ENCODE peak calls at places on chromosomes 11 and 22, in eight cellular contexts. N is HFFc6; Q is tibial nerve; T is activated CD8-positive, alpha-beta T cell treated with anti-CD3 and anti-CD28 coated beads for 36 hours; C is PC-3; X is spleen; A is AG10803; F is fibroblast of mammary gland. G is an unnamed sample.

GRCh38 chr22:45584121-45584570 is 81.5 kb downstream of the FBLN1 start:
- DNase-seq in N (peak), Q (no peak), T (no peak), C (no peak), X (no peak), A (peak), F (peak), G (no peak)

GRCh38 chr22:37801946-37802309 is 5.8 kb upstream of the GCAT start:
- DNase-seq in N (no peak), Q (no peak), T (no peak), C (no peak), X (no peak), A (no peak), F (no peak), G (no peak)

GRCh38 chr11:67384851-67385366 is 6.9 kb upstream of the RAD9A start:
- DNase-seq in N (peak), Q (no peak), T (no peak), C (peak), X (no peak), A (peak), F (peak), G (no peak)

GRCh38 chr11:28569099-28569498 is 460.9 kb downstream of the METTL15 start:
- DNase-seq in N (no peak), Q (no peak), T (no peak), C (no peak), X (no peak), A (no peak), F (no peak), G (no peak)

GRCh38 chr11:64331569-64332371 is 8.2 kb upstream of the CCDC88B start:
- DNase-seq in N (peak), Q (no peak), T (peak), C (peak), X (peak), A (peak), F (peak), G (no peak)

GRCh38 chr11:16945671-16946469 is 68.3 kb downstream of the PLEKHA7 start:
- DNase-seq in N (peak), Q (no peak), T (peak), C (peak), X (peak), A (peak), F (peak), G (no peak)

GRCh38 chr11:12007769-12008737 is at the start of gene DKK3:
- DNase-seq in N (peak), Q (no peak), T (peak), C (no peak), X (no peak), A (peak), F (no peak), G (no peak)

GRCh38 chr11:3865388-3866193 is 10.1 kb downstream of the STIM1 start:
- DNase-seq in N (peak), Q (no peak), T (no peak), C (peak), X (no peak), A (peak), F (peak), G (no peak)

GRCh38 chr11:48025293-48025982 is 45.1 kb downstream of the PTPRJ start:
- DNase-seq in N (no peak), Q (no peak), T (no peak), C (no peak), X (peak), A (no peak), F (no peak), G (no peak)

GRCh38 chr11:11588890-11589289 is 32.9 kb downstream of the GALNT18 start:
- DNase-seq in N (no peak), Q (no peak), T (no peak), C (no peak), X (no peak), A (no peak), F (no peak), G (peak)

GRCh38 chr11:35553831-35554230 is 28.4 kb upstream of the PAMR1 start:
- DNase-seq in N (peak), Q (no peak), T (no peak), C (peak), X (no peak), A (peak), F (peak), G (no peak)

GRCh38 chr22:17257091-17257490 is 37.9 kb upstream of the ADA2 start:
- DNase-seq in N (no peak), Q (no peak), T (no peak), C (no peak), X (no peak), A (no peak), F (no peak), G (no peak)

GRCh38 chr11:29780756-29781155 is 236.1 kb downstream of the KCNA4 start:
- DNase-seq in N (no peak), Q (no peak), T (no peak), C (no peak), X (no peak), A (no peak), F (no peak), G (no peak)

GRCh38 chr11:12052676-12053605 is 44.5 kb upstream of the DKK3 start:
- DNase-seq in N (no peak), Q (no peak), T (peak), C (no peak), X (no peak), A (no peak), F (peak), G (no peak)

GRCh38 chr11:36027731-36028130 is 83.9 kb downstream of the LDLRAD3 start:
- DNase-seq in N (no peak), Q (no peak), T (no peak), C (no peak), X (no peak), A (no peak), F (no peak), G (no peak)

GRCh38 chr11:125071408-125071807 is 8.3 kb downstream of the SLC37A2 start:
- DNase-seq in N (no peak), Q (no peak), T (no peak), C (peak), X (peak), A (no peak), F (no peak), G (no peak)

GRCh38 chr11:2883717-2884423 is 1.7 kb downstream of the CDKN1C start:
- DNase-seq in N (no peak), Q (no peak), T (no peak), C (no peak), X (no peak), A (no peak), F (no peak), G (no peak)

GRCh38 chr11:6615882-6616585 is 3.2 kb downstream of the TPP1 start:
- DNase-seq in N (peak), Q (no peak), T (no peak), C (no peak), X (peak), A (no peak), F (peak), G (no peak)

GRCh38 chr22:43889366-43890253 is 2.2 kb downstream of the PNPLA5 start:
- DNase-seq in N (peak), Q (no peak), T (no peak), C (peak), X (peak), A (peak), F (peak), G (no peak)

GRCh38 chr22:43890901-43891331 is 897 bp downstream of the PNPLA5 start:
- DNase-seq in N (no peak), Q (no peak), T (no peak), C (no peak), X (peak), A (no peak), F (no peak), G (no peak)

GRCh38 chr22:43892183-43892894 is 526 bp upstream of the PNPLA5 start:
- DNase-seq in N (no peak), Q (no peak), T (no peak), C (no peak), X (peak), A (no peak), F (no peak), G (no peak)

GRCh38 chr22:43893266-43893665 is 1.5 kb upstream of the PNPLA5 start:
- DNase-seq in N (no peak), Q (no peak), T (no peak), C (no peak), X (peak), A (no peak), F (no peak), G (no peak)

GRCh38 chr22:43891360-43892182 is at the start of gene PNPLA5:
- DNase-seq in N (no peak), Q (no peak), T (peak), C (no peak), X (peak), A (no peak), F (peak), G (no peak)
- TF ChIP-seq CTCF in N (no peak), Q (no peak), T (no peak), C (no peak), X (no peak), A (no peak), F (no peak), G (no peak)

DNA sequence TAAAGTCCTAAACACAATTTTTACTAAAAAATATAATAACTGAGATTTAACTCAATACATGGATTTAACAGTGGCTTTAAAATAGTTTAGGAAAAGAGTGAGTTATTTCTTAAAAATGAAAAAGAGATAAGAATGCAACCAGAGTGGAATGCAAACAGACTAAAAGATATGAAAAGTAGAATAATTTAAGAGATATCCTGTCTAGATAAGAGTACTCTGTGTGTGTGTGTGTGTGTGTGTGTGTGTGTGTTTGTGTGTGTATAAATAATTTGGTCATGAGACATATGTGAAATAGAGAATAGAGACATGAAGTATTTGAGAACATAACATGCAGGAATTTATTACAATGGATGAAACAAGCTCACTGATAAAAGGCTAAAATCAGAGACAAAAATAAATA is 986.9 kb upstream of the CHORDC1 start:
- DNase-seq in N (no peak), Q (no peak), T (no peak), C (no peak), X (no peak), A (no peak), F (no peak), G (no peak)
- TF ChIP-seq CTCF in N (no peak), Q (no peak), T (no peak), C (no peak), X (no peak), A (no peak), F (no peak), G (no peak)

DNA sequence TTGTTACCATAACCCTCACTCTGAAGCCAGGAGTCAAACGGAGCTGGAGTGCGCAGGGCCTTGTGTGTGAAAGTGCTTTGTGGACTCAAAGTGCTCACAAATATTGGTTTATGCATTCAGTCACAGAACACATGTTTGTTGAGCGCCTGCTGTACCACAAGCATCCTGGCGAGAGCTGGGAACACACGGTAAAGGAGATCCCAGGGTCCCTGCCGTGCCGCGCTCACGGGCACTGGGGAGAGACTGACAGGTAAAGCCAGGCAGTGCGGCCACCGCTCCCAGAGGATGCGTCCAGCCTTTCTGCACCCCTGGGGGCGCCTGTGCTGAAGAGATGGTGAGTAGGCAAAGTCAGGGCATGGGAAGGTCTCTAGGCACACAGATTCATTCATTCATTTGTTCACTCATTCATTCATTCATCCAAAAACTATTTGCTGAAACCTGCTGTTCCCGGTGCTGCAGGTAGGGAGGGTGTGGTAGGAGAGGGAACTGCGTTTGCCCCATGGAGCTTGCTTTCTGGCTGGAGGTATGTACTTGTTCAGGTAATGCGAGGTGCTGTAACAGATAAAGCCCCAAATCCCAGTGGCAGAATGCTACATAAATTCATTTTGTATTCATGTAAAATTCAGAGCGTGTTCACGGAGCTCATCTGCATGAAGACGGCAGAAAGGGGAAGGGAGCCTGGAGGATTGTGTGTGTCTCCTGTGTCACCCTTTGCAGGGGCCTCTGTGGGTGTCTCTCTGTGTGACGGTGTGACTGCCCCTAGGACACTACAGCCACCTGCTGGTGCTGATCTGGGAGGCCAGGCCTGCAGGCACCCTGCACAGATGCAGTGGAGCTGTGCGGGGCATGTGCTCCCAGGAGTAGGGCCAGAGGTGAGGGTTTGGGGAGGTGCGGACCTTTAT is 167.0 kb upstream of the B3GAT1 start:
- DNase-seq in N (no peak), Q (no peak), T (peak), C (no peak), X (no peak), A (no peak), F (no peak), G (no peak)
- TF ChIP-seq CTCF in N (no peak), Q (no peak), T (no peak), C (no peak), X (no peak), A (no peak), F (no peak), G (peak)

DNA sequence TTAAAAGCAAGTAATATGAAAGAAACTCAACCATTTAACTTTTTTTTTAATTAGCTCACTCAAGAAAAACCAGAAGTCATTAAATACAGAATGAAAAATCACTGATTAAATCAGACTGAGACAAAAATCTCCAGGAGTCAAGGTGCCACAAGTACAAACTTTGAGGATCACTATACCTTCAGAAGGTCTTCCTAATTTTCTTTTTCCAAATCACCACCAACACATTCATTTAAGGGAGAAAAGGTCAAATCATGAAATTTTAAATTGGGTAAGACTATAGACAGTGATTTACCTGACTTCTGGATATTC is 32.3 kb downstream of the PITPNB start:
- DNase-seq in N (no peak), Q (no peak), T (no peak), C (no peak), X (no peak), A (no peak), F (no peak), G (no peak)
- TF ChIP-seq CTCF in N (peak), Q (no peak), T (no peak), C (peak), X (no peak), A (no peak), F (no peak), G (peak)

G was measured in type B pancreatic cell.